ENCODE peak calls at places on chromosomes 12 and 14, in six cellular contexts. Y is tibial nerve, K is breast epithelium, T is astrocyte, U is testis, N is OCI-LY7. A is an unnamed sample.

GRCh38 chr14:24172261-24172860 is 481 bp downstream of the REC8 start:
- DNase-seq in U (no peak), K (no peak), T (no peak), Y (no peak), N (no peak), A (no peak)

GRCh38 chr14:64095620-64096019 is 198.6 kb downstream of the ESR2 start:
- DNase-seq in N (no peak), K (no peak), U (no peak), Y (no peak), T (peak), A (no peak)

GRCh38 chr14:55847766-55848165 is 267.8 kb downstream of the KTN1 start:
- DNase-seq in T (peak), K (no peak), Y (no peak), N (no peak), U (no peak), A (no peak)

GRCh38 chr12:15131462-15131861 is 89.8 kb downstream of the RERG start:
- DNase-seq in Y (no peak), N (no peak), T (peak), K (no peak), U (no peak), A (no peak)

GRCh38 chr12:52569726-52570125 is 3.9 kb downstream of the KRT74 start:
- DNase-seq in K (no peak), Y (no peak), T (no peak), N (no peak), U (no peak), A (no peak)

GRCh38 chr14:96038558-96038919 is 623 bp upstream of the C14orf132 start:
- DNase-seq in Y (no peak), N (no peak), T (no peak), U (no peak), K (no peak), A (no peak)

GRCh38 chr12:124636138-124636968 is 68.9 kb upstream of the NCOR2 start:
- DNase-seq in Y (no peak), U (no peak), K (no peak), N (no peak), T (peak), A (no peak)

GRCh38 chr12:116558280-116559079 is 701 bp upstream of the MAP1LC3B2 start:
- DNase-seq in Y (no peak), N (peak), T (no peak), U (no peak), K (no peak), A (no peak)

GRCh38 chr12:84455598-84455997 is 457.0 kb downstream of the SLC6A15 start:
- DNase-seq in K (no peak), N (no peak), T (no peak), U (no peak), Y (no peak), A (no peak)

GRCh38 chr12:125882141-125882540 is 816.9 kb downstream of the AACS start:
- DNase-seq in K (no peak), N (no peak), Y (no peak), T (peak), U (no peak), A (no peak)

GRCh38 chr12:127620956-127621355 is 646.0 kb upstream of the TMEM132C start:
- DNase-seq in K (no peak), N (no peak), T (no peak), Y (no peak), U (no peak), A (no peak)

GRCh38 chr12:67436230-67436629 is 167.1 kb downstream of the CAND1 start:
- DNase-seq in K (no peak), T (peak), Y (no peak), U (no peak), N (no peak), A (no peak)

GRCh38 chr14:101187816-101188570 is 284.5 kb upstream of the RTL1 start:
- DNase-seq in Y (no peak), U (no peak), K (peak), T (no peak), N (no peak), A (no peak)

GRCh38 chr14:89673499-89674225 is 256.6 kb upstream of the FOXN3 start:
- DNase-seq in U (no peak), K (no peak), Y (no peak), T (peak), N (no peak), A (no peak)

GRCh38 chr12:28024231-28024995 is 51.9 kb upstream of the PTHLH start:
- DNase-seq in U (no peak), K (no peak), N (no peak), T (peak), Y (no peak), A (no peak)

GRCh38 chr12:54561164-54561563 is 11.8 kb downstream of the PDE1B start:
- DNase-seq in T (no peak), U (peak), K (no peak), N (no peak), Y (peak), A (peak)

GRCh38 chr12:106493531-106493930 is 89.3 kb upstream of the RFX4 start:
- DNase-seq in Y (no peak), U (no peak), N (no peak), T (no peak), K (no peak), A (no peak)

GRCh38 chr14:94129758-94130414 is 482 bp upstream of the IFI27L2 start:
- DNase-seq in N (peak), U (peak), K (no peak), T (peak), Y (peak), A (peak)

GRCh38 chr12:93311827-93312226 is 65.9 kb upstream of the NUDT4 start:
- DNase-seq in K (no peak), T (peak), N (no peak), U (no peak), Y (no peak), A (no peak)

GRCh38 chr12:117968084-117968789 is 553 bp downstream of the KSR2 start:
- DNase-seq in Y (no peak), U (no peak), T (no peak), N (no peak), K (no peak), A (no peak)

GRCh38 chr14:50403433-50403832 is 6.8 kb upstream of the CDKL1 start:
- DNase-seq in T (no peak), K (no peak), Y (no peak), N (no peak), U (no peak), A (no peak)

GRCh38 chr14:95901014-95901413 is 24.4 kb downstream of the TUNAR start:
- DNase-seq in Y (no peak), N (no peak), T (peak), K (no peak), U (no peak), A (no peak)

GRCh38 chr12:94731733-94732360 is 81.5 kb upstream of the TMCC3 start:
- DNase-seq in Y (no peak), N (no peak), T (no peak), K (no peak), U (no peak), A (no peak)

GRCh38 chr14:104373855-104374717 is 205.5 kb upstream of the C14orf180 start:
- DNase-seq in K (no peak), N (no peak), U (no peak), Y (no peak), T (no peak), A (peak)

GRCh38 chr12:81303935-81304334 is 226.1 kb downstream of the ACSS3 start:
- DNase-seq in N (no peak), Y (no peak), T (no peak), K (no peak), U (no peak), A (no peak)

DNA sequence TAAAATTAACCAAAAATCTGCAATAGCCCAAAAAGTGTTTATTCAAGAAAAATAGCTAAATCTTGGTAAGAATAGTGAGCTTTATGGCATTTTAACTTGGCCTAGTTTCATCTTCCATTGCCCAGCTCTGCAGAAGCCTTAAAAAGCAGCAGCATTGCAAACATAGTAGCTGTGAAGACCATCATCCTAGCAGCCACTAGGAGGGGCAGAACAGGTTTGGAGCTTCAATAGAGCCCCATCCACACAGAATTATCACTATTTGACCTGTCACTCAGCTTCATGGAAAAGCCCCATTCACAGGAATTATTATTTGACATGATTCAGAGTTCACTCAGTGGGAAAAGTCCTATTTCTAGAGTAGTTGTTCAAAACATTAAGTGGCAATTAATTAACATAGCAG is 7.3 kb downstream of the CLEC14A start:
- DNase-seq in T (no peak), Y (no peak), N (peak), U (no peak), K (no peak), A (no peak)
- TF ChIP-seq CTCF in T (no peak), Y (no peak), N (peak), U (no peak), K (no peak), A (peak)

GRCh38 chr14:26206640-26207039 is 391.2 kb downstream of the NOVA1 start:
- DNase-seq in Y (no peak), K (no peak), T (no peak), U (no peak), N (no peak), A (no peak)
- TF ChIP-seq CTCF in Y (no peak), K (no peak), T (no peak), U (no peak), N (no peak), A (no peak)

DNA sequence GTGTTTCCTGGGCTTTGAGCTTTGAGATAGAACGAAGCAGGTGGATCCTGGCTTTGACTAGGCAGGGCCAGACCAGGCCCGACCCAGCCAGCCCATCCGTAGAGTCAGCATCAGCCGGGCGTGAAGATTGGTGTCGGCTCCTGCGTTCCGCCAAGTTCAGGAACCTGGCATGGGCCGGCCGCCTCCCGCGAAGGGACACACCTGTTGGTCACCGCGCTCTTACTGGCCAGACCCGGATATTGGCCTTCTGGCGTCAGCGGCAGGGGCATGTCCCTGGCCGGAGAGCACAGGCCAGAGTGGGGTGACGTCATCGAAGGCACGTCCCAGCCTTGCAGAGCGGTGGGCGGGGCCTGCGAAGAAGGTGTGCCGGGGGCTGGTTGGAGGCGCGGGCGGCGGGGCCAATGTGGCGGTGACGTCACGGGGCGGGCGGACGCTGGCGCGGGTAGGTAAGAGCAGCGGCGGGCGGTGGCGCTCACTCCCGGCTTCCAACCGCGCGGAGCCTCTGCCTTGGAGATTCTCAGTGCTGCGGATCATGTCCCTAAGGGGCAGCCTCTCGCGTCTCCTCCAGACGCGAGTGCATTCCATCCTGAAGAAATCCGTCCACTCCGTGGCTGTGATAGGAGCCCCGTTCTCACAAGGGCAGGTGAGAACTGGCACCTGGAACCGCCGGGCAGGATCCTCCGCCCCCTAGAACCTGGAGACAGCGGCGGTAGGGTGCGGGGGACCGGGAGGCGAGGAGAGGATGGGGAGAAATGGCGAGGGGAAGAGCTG is at the start of gene ARG2:
- DNase-seq in U (peak), Y (peak), T (peak), N (peak), K (peak), A (peak)
- TF ChIP-seq CTCF in U (no peak), Y (peak), T (no peak), N (no peak), K (no peak), A (peak)

GRCh38 chr14:88550078-88550477 is 4.7 kb downstream of the PTPN21 start:
- DNase-seq in K (no peak), N (no peak), U (peak), T (no peak), Y (no peak), A (no peak)

GRCh38 chr14:88551936-88552565 is 2.8 kb downstream of the PTPN21 start:
- DNase-seq in U (peak), Y (peak), T (peak), N (no peak), K (no peak), A (peak)

GRCh38 chr14:88553886-88554457 is 835 bp downstream of the PTPN21 start:
- DNase-seq in N (no peak), T (peak), Y (no peak), U (peak), K (no peak), A (no peak)

GRCh38 chr14:88552859-88553258 is 1.9 kb downstream of the PTPN21 start:
- DNase-seq in K (no peak), N (no peak), Y (no peak), U (no peak), T (no peak), A (no peak)

GRCh38 chr14:88551094-88551870 is 3.5 kb downstream of the PTPN21 start:
- DNase-seq in U (peak), N (no peak), T (peak), Y (peak), K (peak), A (peak)
- TF ChIP-seq CTCF in U (peak), N (no peak), T (no peak), Y (peak), K (peak), A (no peak)